ENCODE peak calls at places on chromosomes 1 and 21, in seven cellular contexts. O is HT-29; W is NCI-H460; Z is activated naive CD8-positive, alpha-beta T cell treated with anti-CD3 and anti-CD28 coated beads, Interleukin-2, amount 10 ng/mL, durations not matched to agents 7 days and 5 days; Y is NCI-H2029; M is T-helper 9 cell; U is T-helper 1 cell. F is an unnamed sample.
A peak's percentile ranks its signal among the peaks of the same experiment; 100 is the strongest.

GRCh38 chr1:110200190-110200589 is 9.9 kb upstream of the KCNC4 start:
- DNase-seq in O (no peak), W (no peak), Z (no peak), Y (no peak), M (no peak), U (no peak), F (no peak)

GRCh38 chr1:64479874-64480273 is 9.9 kb downstream of the CACHD1 start:
- DNase-seq in O (no peak), W (no peak), Z (no peak), Y (no peak), M (no peak), U (no peak), F (no peak)

GRCh38 chr1:212967767-212968166 is 17.4 kb downstream of the VASH2 start:
- DNase-seq in O (peak; percentile 73), W (peak; percentile 64), Z (no peak), Y (no peak), M (no peak), U (no peak), F (no peak)

GRCh38 chr1:221687731-221688487 is 54.0 kb downstream of the DUSP10 start:
- DNase-seq in O (no peak), W (no peak), Z (no peak), Y (no peak), M (no peak), U (no peak), F (no peak)

GRCh38 chr1:2555634-2556276 is 416 bp upstream of the TNFRSF14 start:
- DNase-seq in O (no peak), W (no peak), Z (peak; percentile 84), Y (peak; percentile 12), M (peak; percentile 62), U (peak; percentile 85), F (peak; percentile 85)

GRCh38 chr1:106756752-106757151 is 299.7 kb upstream of the PRMT6 start:
- DNase-seq in O (no peak), W (no peak), Z (no peak), Y (no peak), M (no peak), U (no peak), F (no peak)

GRCh38 chr1:215970406-215970805 is 403.3 kb downstream of the KCTD3 start:
- DNase-seq in O (no peak), W (no peak), Z (no peak), Y (no peak), M (no peak), U (no peak), F (no peak)

GRCh38 chr21:45152265-45152746 is 77.9 kb downstream of the ADARB1 start:
- DNase-seq in O (no peak), W (no peak), Z (peak; percentile 77), Y (no peak), M (peak; percentile 42), U (peak; percentile 46), F (peak; percentile 81)

GRCh38 chr1:165508291-165508690 is 35.5 kb upstream of the LRRC52 start:
- DNase-seq in O (no peak), W (no peak), Z (no peak), Y (peak; percentile 37), M (no peak), U (no peak), F (no peak)

GRCh38 chr1:23020731-23021130 is 1.5 kb downstream of the KDM1A start:
- DNase-seq in O (peak; percentile 48), W (no peak), Z (no peak), Y (no peak), M (no peak), U (no peak), F (no peak)

GRCh38 chr1:110282395-110282794 is 56.8 kb upstream of the RBM15 start:
- DNase-seq in O (no peak), W (no peak), Z (no peak), Y (peak; percentile 68), M (no peak), U (no peak), F (no peak)

GRCh38 chr1:231020139-231020601 is 19.9 kb downstream of the FAM89A start:
- DNase-seq in O (no peak), W (no peak), Z (no peak), Y (peak; percentile 20), M (no peak), U (peak; percentile 22), F (no peak)

GRCh38 chr1:87208936-87209335 is 119.7 kb upstream of the LMO4 start:
- DNase-seq in O (no peak), W (no peak), Z (no peak), Y (no peak), M (no peak), U (no peak), F (no peak)

GRCh38 chr1:25198731-25199231 is 33.5 kb downstream of the SYF2 start:
- DNase-seq in O (peak; percentile 46), W (no peak), Z (no peak), Y (peak; percentile 73), M (no peak), U (no peak), F (no peak)

GRCh38 chr1:172938676-172939075 is 112.1 kb downstream of the TNFSF18 start:
- DNase-seq in O (no peak), W (no peak), Z (no peak), Y (no peak), M (no peak), U (no peak), F (no peak)

GRCh38 chr1:40047769-40048168 is 7.2 kb downstream of the CAP1 start:
- DNase-seq in O (no peak), W (no peak), Z (no peak), Y (no peak), M (no peak), U (no peak), F (no peak)

GRCh38 chr1:180195916-180196315 is 34.1 kb upstream of the LHX4 start:
- DNase-seq in O (no peak), W (no peak), Z (no peak), Y (no peak), M (no peak), U (no peak), F (no peak)

GRCh38 chr1:197948926-197949899 is 32.0 kb downstream of the LHX9 start:
- DNase-seq in O (no peak), W (no peak), Z (peak; percentile 26), Y (no peak), M (no peak), U (peak; percentile 43), F (peak; percentile 35)

GRCh38 chr1:15110128-15110866 is 43.2 kb upstream of the TMEM51 start:
- DNase-seq in O (no peak), W (no peak), Z (no peak), Y (no peak), M (no peak), U (no peak), F (no peak)

GRCh38 chr1:19010503-19010902 is 54.0 kb upstream of the IFFO2 start:
- DNase-seq in O (peak; percentile 82), W (no peak), Z (no peak), Y (no peak), M (no peak), U (no peak), F (no peak)

GRCh38 chr1:62637392-62638105 is 40.2 kb downstream of the ANGPTL3 start:
- DNase-seq in O (no peak), W (no peak), Z (no peak), Y (no peak), M (no peak), U (no peak), F (no peak)

F was measured in T-helper 2 cell treated with Interferon-gamma antibody and Interleukin-4, amounts not matched to agents 5 μg/mL and 100 μg/mL, for 36 hours.